ENCODE peak calls at places on chromosomes 7 and 10, in five cellular contexts. U is cardiac muscle cell, V is A673, F is Peyer's patch, B is fibroblast of lung. L is an unnamed sample.
A peak's percentile ranks its signal among the peaks of the same experiment; 100 is the strongest.

GRCh38 chr10:68137174-68137573 is 27.9 kb downstream of the MYPN start:
- DNase-seq in U (no peak), V (no peak), F (no peak), B (peak; percentile 19), L (no peak)

GRCh38 chr7:100132697-100133137 is 6.0 kb downstream of the MBLAC1 start:
- DNase-seq in U (peak; percentile 78), V (peak; percentile 81), F (peak; percentile 67), B (peak; percentile 39), L (peak; percentile 84)

GRCh38 chr10:63972949-63973827 is 452.0 kb downstream of the REEP3 start:
- DNase-seq in U (no peak), V (no peak), F (no peak), B (no peak), L (no peak)

GRCh38 chr7:50805425-50806130 is 22.9 kb upstream of the GRB10 start:
- DNase-seq in U (no peak), V (no peak), F (no peak), B (no peak), L (no peak)

GRCh38 chr7:24665564-24666294 is 91.5 kb downstream of the GSDME start:
- DNase-seq in U (peak; percentile 72), V (peak; percentile 73), F (peak; percentile 17), B (peak; percentile 34), L (no peak)

GRCh38 chr7:1812693-1813393 is 142.8 kb downstream of the ELFN1 start:
- DNase-seq in U (no peak), V (peak; percentile 74), F (no peak), B (no peak), L (no peak)

GRCh38 chr7:106447318-106447847 is 162.6 kb upstream of the NAMPT start:
- DNase-seq in U (no peak), V (no peak), F (no peak), B (no peak), L (no peak)

GRCh38 chr10:71762324-71762723 is 11.0 kb downstream of the VSIR start:
- DNase-seq in U (no peak), V (no peak), F (no peak), B (no peak), L (no peak)

GRCh38 chr10:3623746-3624145 is 161.3 kb downstream of the KLF6 start:
- DNase-seq in U (peak; percentile 91), V (no peak), F (no peak), B (peak; percentile 86), L (no peak)

GRCh38 chr10:23437987-23438546 is 808 bp upstream of the OTUD1 start:
- DNase-seq in U (no peak), V (no peak), F (no peak), B (no peak), L (no peak)

GRCh38 chr10:23439920-23440875 is 1.3 kb downstream of the OTUD1 start:
- DNase-seq in U (peak; percentile 33), V (peak; percentile 61), F (peak; percentile 30), B (peak; percentile 34), L (peak; percentile 43)

GRCh38 chr10:23438547-23439451 is at the start of gene OTUD1:
- DNase-seq in U (peak; percentile 97), V (peak; percentile 96), F (peak; percentile 96), B (peak; percentile 86), L (peak; percentile 98)

GRCh38 chr10:23442936-23443335 is 4.1 kb downstream of the OTUD1 start:
- DNase-seq in U (peak; percentile 37), V (no peak), F (no peak), B (peak; percentile 76), L (no peak)

DNA sequence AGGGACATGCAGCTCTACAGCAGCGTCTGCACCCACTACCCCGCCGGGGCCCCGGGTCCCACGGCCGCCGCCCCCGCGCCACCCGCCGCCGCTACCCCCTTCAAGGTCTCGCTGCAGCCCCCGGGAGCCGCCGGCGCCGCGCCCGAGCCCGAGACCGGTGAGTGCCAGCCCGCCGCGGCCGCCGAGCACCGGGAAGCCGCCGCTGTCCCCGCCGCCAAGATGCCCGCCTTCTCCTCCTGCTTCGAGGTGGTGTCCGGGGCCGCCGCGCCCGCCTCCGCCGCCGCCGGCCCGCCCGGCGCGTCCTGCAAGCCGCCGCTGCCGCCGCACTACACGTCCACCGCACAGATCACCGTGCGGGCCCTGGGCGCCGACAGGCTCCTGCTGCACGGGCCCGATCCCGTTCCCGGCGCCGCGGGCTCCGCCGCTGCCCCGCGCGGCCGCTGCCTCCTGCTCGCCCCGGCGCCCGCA is 611 bp downstream of the OTUD1 start:
- DNase-seq in U (peak; percentile 37), V (no peak), F (peak; percentile 50), B (peak; percentile 15), L (no peak)
- H3K4me3 ChIP-seq in U (peak overlapping the region; percentile 98), V (peak overlapping the region; percentile 75), F (peak overlapping the region; percentile 86), B (peak overlapping the region; percentile 20), L (peak overlapping the region; percentile 71)

DNA sequence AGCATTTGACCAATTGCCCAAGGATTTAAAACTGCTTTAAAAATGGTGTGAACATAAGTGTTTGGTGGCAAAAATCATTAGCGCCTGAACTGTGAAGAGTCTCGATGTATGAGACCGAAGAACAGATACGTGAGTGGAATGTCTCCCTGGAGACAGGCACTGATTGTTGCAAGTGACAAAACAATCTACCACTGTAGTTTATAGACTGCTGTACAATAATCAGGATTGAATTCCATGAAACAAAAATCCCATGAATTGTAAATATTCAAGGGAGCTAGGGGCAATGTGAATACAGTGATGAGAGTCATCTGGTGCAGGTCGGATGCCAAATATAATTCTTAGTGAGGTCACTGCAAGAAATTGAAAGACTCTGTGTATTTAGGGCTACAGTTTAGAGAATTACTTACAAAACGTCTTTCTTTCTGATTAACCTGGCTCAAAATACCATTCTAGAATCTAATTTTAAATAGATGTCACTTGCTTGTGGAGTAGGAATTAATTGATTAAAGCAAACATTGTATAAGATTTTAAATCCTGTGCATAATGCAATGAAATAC is 594.4 kb upstream of the VSTM2A start:
- DNase-seq in U (no peak), V (no peak), F (no peak), B (no peak), L (no peak)
- TF ChIP-seq CTCF in U (no peak), V (no peak), F (no peak), B (no peak), L (no peak)

GRCh38 chr7:22563115-22563514 is 63.1 kb upstream of the STEAP1B start:
- DNase-seq in U (no peak), V (no peak), F (no peak), B (no peak), L (no peak)

GRCh38 chr7:22566176-22566575 is 66.2 kb upstream of the STEAP1B start:
- DNase-seq in U (no peak), V (no peak), F (no peak), B (no peak), L (peak; percentile 37)

GRCh38 chr7:22565315-22565811 is 65.4 kb upstream of the STEAP1B start:
- DNase-seq in U (peak; percentile 69), V (no peak), F (no peak), B (peak; percentile 94), L (no peak)

GRCh38 chr7:22563621-22564241 is 63.7 kb upstream of the STEAP1B start:
- DNase-seq in U (no peak), V (no peak), F (no peak), B (peak; percentile 74), L (no peak)

DNA sequence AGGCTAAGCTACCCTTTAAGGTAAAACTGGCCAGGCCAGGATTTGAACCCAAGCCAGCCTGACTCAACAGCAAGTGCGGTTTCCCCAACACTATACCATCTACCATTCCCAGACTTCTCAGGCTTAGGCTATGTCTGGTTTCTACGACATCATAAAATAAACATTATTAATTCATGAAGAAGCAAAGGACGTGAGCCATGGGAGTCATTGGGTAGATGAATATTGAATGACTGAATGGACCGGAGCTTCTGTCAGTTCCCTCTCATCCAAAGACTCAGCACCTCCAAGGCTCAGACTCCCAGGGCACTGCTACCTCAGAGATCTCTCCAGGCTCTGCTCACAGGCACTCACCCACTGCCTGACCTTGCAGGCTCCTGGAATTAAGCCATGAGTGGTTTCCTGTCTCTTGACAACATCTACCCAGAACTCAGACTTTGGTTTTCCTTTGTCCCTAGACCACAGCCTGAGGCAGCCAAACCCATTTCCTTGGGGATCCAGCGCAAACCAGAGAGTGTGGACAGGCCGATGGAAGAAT is 64.6 kb upstream of the STEAP1B start:
- DNase-seq in U (peak; percentile 96), V (no peak), F (no peak), B (peak; percentile 97), L (no peak)
- H3K4me1 ChIP-seq in U (peaks cover 26% of the 10 kb centered on the region), V (no peaks in the 10 kb centered on the region), F (no peaks in the 10 kb centered on the region), B (peaks cover 36% of the 10 kb centered on the region), L (no peaks in the 10 kb centered on the region)

DNA sequence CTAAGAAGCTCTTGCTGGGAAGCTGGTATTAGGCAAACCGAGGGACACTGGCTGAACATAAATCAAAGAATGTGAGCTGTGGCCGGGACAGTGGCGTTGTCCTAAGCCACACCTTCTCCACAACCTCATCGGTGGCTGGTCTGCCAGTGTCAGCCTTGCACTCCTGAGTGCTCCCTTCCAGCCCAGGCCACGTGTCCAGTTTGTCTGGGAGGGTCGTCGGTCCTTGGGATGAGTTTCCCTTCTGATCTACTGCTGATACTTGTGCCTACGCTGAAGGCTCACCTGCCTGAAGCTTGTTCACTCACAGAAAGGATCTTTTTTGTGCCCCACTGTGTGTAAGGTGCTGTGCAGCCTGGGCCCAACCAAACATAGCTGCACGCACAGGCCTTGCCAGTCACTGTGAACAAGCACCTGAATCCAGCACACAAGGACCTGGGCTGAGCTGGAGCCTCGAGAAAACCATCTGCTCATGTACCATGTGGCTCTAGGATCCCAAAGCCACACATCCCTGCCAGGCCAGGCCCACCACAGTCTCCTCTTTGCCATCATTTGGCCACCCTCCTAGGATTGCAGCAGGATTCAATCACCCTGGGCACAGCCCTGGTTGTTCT is 116.1 kb downstream of the PKD1L1 start:
- DNase-seq in U (no peak), V (no peak), F (no peak), B (no peak), L (no peak)
- H3K4me3 ChIP-seq in U (no peak overlapping the region), V (no peak overlapping the region), F (no peak overlapping the region), B (no peak overlapping the region), L (no peak overlapping the region)

GRCh38 chr10:101351477-101351876 is 2.5 kb upstream of the BTRC start:
- DNase-seq in U (no peak), V (no peak), F (no peak), B (no peak), L (no peak)

GRCh38 chr10:101355307-101355706 is 1.3 kb downstream of the BTRC start:
- DNase-seq in U (no peak), V (no peak), F (no peak), B (no peak), L (no peak)

GRCh38 chr10:101354584-101355070 is 662 bp downstream of the BTRC start:
- DNase-seq in U (no peak), V (no peak), F (no peak), B (no peak), L (no peak)

GRCh38 chr10:101356132-101356531 is 2.2 kb downstream of the BTRC start:
- DNase-seq in U (no peak), V (no peak), F (no peak), B (no peak), L (no peak)

GRCh38 chr10:101353692-101354583 is at the start of gene BTRC:
- DNase-seq in U (peak; percentile 100), V (peak; percentile 100), F (peak; percentile 94), B (peak; percentile 100), L (peak; percentile 97)
- TF ChIP-seq CTCF in U (peak; percentile 2), V (no peak), F (no peak), B (no peak), L (no peak)

L was measured in mucosa of descending colon.